ENCODE peak calls at places on chromosome 2, in four cellular contexts. A is NCI-H446 treated with DMSO at 0.1 percent for 48 hours, I is activated B cell treated with CpG ODN at 0.5 μM for 24 hours, B is A172. J is an unnamed sample.

GRCh38 chr2:149989447-149990063 is 402.0 kb upstream of the MMADHC start:
- DNase-seq in I (no peak), B (no peak), A (peak), J (no peak)

GRCh38 chr2:203721770-203722169 is 15.3 kb downstream of the CD28 start:
- DNase-seq in A (no peak), B (no peak), I (no peak), J (no peak)

GRCh38 chr2:55581875-55582547 is 35.4 kb downstream of the PPP4R3B start:
- DNase-seq in B (peak), A (peak), I (no peak), J (no peak)

GRCh38 chr2:102843759-102844443 is 82.1 kb downstream of the TMEM182 start:
- DNase-seq in B (no peak), A (peak), I (no peak), J (no peak)

GRCh38 chr2:1840046-1840445 is 95.7 kb upstream of the PXDN start:
- DNase-seq in I (no peak), B (no peak), A (no peak), J (no peak)

GRCh38 chr2:206154197-206154596 is 5.0 kb downstream of the NDUFS1 start:
- DNase-seq in B (no peak), I (no peak), A (no peak), J (no peak)

GRCh38 chr2:69816923-69817542 is 12.4 kb upstream of the GMCL1 start:
- DNase-seq in I (no peak), B (peak), A (peak), J (peak)

GRCh38 chr2:208033701-208034502 is 8.6 kb upstream of the PLEKHM3 start:
- DNase-seq in I (no peak), B (peak), A (no peak), J (peak)

GRCh38 chr2:74847075-74847858 is 13.3 kb downstream of the HK2 start:
- DNase-seq in I (no peak), A (no peak), B (no peak), J (no peak)

GRCh38 chr2:37648316-37649011 is 23.0 kb downstream of the CDC42EP3 start:
- DNase-seq in I (no peak), B (no peak), A (no peak), J (no peak)

GRCh38 chr2:207770602-207771404 is 1.1 kb upstream of the FZD5 start:
- DNase-seq in A (no peak), B (no peak), I (no peak), J (no peak)

GRCh38 chr2:123144082-123144481 is 881.0 kb upstream of the CNTNAP5 start:
- DNase-seq in I (no peak), B (no peak), A (no peak), J (no peak)

GRCh38 chr2:152369176-152369860 is 34.3 kb downstream of the FMNL2 start:
- DNase-seq in I (no peak), B (no peak), A (no peak), J (peak)

GRCh38 chr2:180938419-180938818 is 42.0 kb upstream of the UBE2E3 start:
- DNase-seq in B (no peak), I (no peak), A (no peak), J (peak)

GRCh38 chr2:192236136-192236535 is 41.4 kb upstream of the TMEFF2 start:
- DNase-seq in B (peak), I (no peak), A (no peak), J (peak)

GRCh38 chr2:220891405-220891804 is 680.7 kb downstream of the EPHA4 start:
- DNase-seq in I (no peak), A (peak), B (peak), J (peak)

GRCh38 chr2:230660294-230661060 is 52.2 kb upstream of the CAB39 start:
- DNase-seq in I (no peak), A (no peak), B (no peak), J (no peak)

GRCh38 chr2:128775064-128775347 is 456.3 kb upstream of the HS6ST1 start:
- DNase-seq in B (no peak), I (no peak), A (no peak), J (no peak)

GRCh38 chr2:24881623-24882022 is 38.4 kb downstream of the ADCY3 start:
- DNase-seq in B (no peak), A (no peak), I (no peak), J (no peak)

GRCh38 chr2:232460171-232460570 is 4.2 kb downstream of the ALPI start:
- DNase-seq in I (no peak), B (no peak), A (no peak), J (no peak)

GRCh38 chr2:26344581-26345283 is 1.2 kb upstream of the SELENOI start:
- DNase-seq in I (no peak), B (peak), A (no peak), J (peak)

GRCh38 chr2:179340678-179341077 is 76.0 kb upstream of the SESTD1 start:
- DNase-seq in I (no peak), B (peak), A (peak), J (peak)

GRCh38 chr2:9247177-9247576 is 40.6 kb downstream of the ASAP2 start:
- DNase-seq in I (no peak), B (no peak), A (peak), J (no peak)

GRCh38 chr2:38260469-38260868 is 116.6 kb downstream of the ATL2 start:
- DNase-seq in I (no peak), A (no peak), B (no peak), J (no peak)

GRCh38 chr2:70010222-70011111 is 49.0 kb upstream of the ASPRV1 start:
- DNase-seq in I (no peak), A (no peak), B (peak), J (peak)

GRCh38 chr2:190812506-190813294 is 67.9 kb upstream of the GLS start:
- DNase-seq in B (no peak), I (no peak), A (no peak), J (peak)

GRCh38 chr2:45329045-45329677 is 281.9 kb downstream of the SRBD1 start:
- DNase-seq in I (no peak), B (peak), A (no peak), J (no peak)

GRCh38 chr2:15446961-15447360 is 114.2 kb downstream of the NBAS start:
- DNase-seq in B (no peak), I (no peak), A (no peak), J (no peak)